ENCODE peak calls at places on chromosomes 11 and 22, in six cellular contexts. One of them, this sample, is unnamed.
A peak's percentile ranks its signal among the peaks of the same experiment; 100 is the strongest.

GRCh38 chr11:118438314-118438931 is 2.1 kb downstream of the KMT2A start:
- DNase-seq in CD8-positive, alpha-beta memory T cell: peak; percentile 37
- DNase-seq in cerebellar cortex: peak; percentile 68
- DNase-seq in A172: peak; percentile 54
- DNase-seq in AG20443: peak; percentile 79
- DNase-seq in activated T-helper 1 cell treated with anti-CD3 and anti-CD28 coated beads, Interleukin-2, amount 50 U/mL, for 16 hours: no peak
- DNase-seq in this sample: no peak

GRCh38 chr11:132402056-132402684 is 1031.8 kb downstream of the NTM start:
- DNase-seq in activated T-helper 1 cell treated with anti-CD3 and anti-CD28 coated beads, Interleukin-2, amount 50 U/mL, for 16 hours: no peak
- DNase-seq in A172: no peak
- DNase-seq in AG20443: peak; percentile 73
- DNase-seq in CD8-positive, alpha-beta memory T cell: no peak
- DNase-seq in cerebellar cortex: peak; percentile 52
- DNase-seq in this sample: no peak

GRCh38 chr11:57762235-57762866 is 749 bp downstream of the CTNND1 start:
- DNase-seq in A172: no peak
- DNase-seq in activated T-helper 1 cell treated with anti-CD3 and anti-CD28 coated beads, Interleukin-2, amount 50 U/mL, for 16 hours: no peak
- DNase-seq in AG20443: no peak
- DNase-seq in CD8-positive, alpha-beta memory T cell: no peak
- DNase-seq in cerebellar cortex: peak; percentile 41
- DNase-seq in this sample: no peak

GRCh38 chr11:15286465-15286864 is 171.7 kb downstream of the INSC start:
- DNase-seq in CD8-positive, alpha-beta memory T cell: no peak
- DNase-seq in AG20443: no peak
- DNase-seq in cerebellar cortex: no peak
- DNase-seq in activated T-helper 1 cell treated with anti-CD3 and anti-CD28 coated beads, Interleukin-2, amount 50 U/mL, for 16 hours: no peak
- DNase-seq in A172: no peak
- DNase-seq in this sample: no peak

GRCh38 chr22:39955675-39956074 is 4.5 kb upstream of the TMA7B start:
- DNase-seq in activated T-helper 1 cell treated with anti-CD3 and anti-CD28 coated beads, Interleukin-2, amount 50 U/mL, for 16 hours: no peak
- DNase-seq in A172: no peak
- DNase-seq in cerebellar cortex: no peak
- DNase-seq in CD8-positive, alpha-beta memory T cell: no peak
- DNase-seq in AG20443: no peak
- DNase-seq in this sample: no peak

GRCh38 chr22:46201059-46201757 is 48.9 kb downstream of the CDPF1 start:
- DNase-seq in cerebellar cortex: no peak
- DNase-seq in A172: no peak
- DNase-seq in activated T-helper 1 cell treated with anti-CD3 and anti-CD28 coated beads, Interleukin-2, amount 50 U/mL, for 16 hours: no peak
- DNase-seq in AG20443: no peak
- DNase-seq in CD8-positive, alpha-beta memory T cell: no peak
- DNase-seq in this sample: no peak

GRCh38 chr11:13949876-13950275 is 12.6 kb upstream of the SPON1 start:
- DNase-seq in CD8-positive, alpha-beta memory T cell: no peak
- DNase-seq in cerebellar cortex: no peak
- DNase-seq in activated T-helper 1 cell treated with anti-CD3 and anti-CD28 coated beads, Interleukin-2, amount 50 U/mL, for 16 hours: no peak
- DNase-seq in AG20443: no peak
- DNase-seq in A172: no peak
- DNase-seq in this sample: no peak

GRCh38 chr11:90846628-90847027 is 623.8 kb upstream of the CHORDC1 start:
- DNase-seq in CD8-positive, alpha-beta memory T cell: no peak
- DNase-seq in AG20443: no peak
- DNase-seq in activated T-helper 1 cell treated with anti-CD3 and anti-CD28 coated beads, Interleukin-2, amount 50 U/mL, for 16 hours: no peak
- DNase-seq in A172: no peak
- DNase-seq in cerebellar cortex: no peak
- DNase-seq in this sample: no peak

GRCh38 chr22:19497245-19497644 is 17.5 kb downstream of the CDC45 start:
- DNase-seq in activated T-helper 1 cell treated with anti-CD3 and anti-CD28 coated beads, Interleukin-2, amount 50 U/mL, for 16 hours: no peak
- DNase-seq in CD8-positive, alpha-beta memory T cell: no peak
- DNase-seq in AG20443: peak; percentile 53
- DNase-seq in cerebellar cortex: no peak
- DNase-seq in A172: no peak
- DNase-seq in this sample: no peak

GRCh38 chr11:69810289-69811118 is 8.7 kb downstream of the FGF3 start:
- DNase-seq in cerebellar cortex: no peak
- DNase-seq in CD8-positive, alpha-beta memory T cell: no peak
- DNase-seq in A172: no peak
- DNase-seq in AG20443: no peak
- DNase-seq in activated T-helper 1 cell treated with anti-CD3 and anti-CD28 coated beads, Interleukin-2, amount 50 U/mL, for 16 hours: no peak
- DNase-seq in this sample: no peak

GRCh38 chr11:88402192-88402715 is 64.7 kb upstream of the CTSC start:
- DNase-seq in CD8-positive, alpha-beta memory T cell: no peak
- DNase-seq in A172: peak; percentile 26
- DNase-seq in cerebellar cortex: no peak
- DNase-seq in AG20443: peak; percentile 49
- DNase-seq in activated T-helper 1 cell treated with anti-CD3 and anti-CD28 coated beads, Interleukin-2, amount 50 U/mL, for 16 hours: no peak
- DNase-seq in this sample: no peak

GRCh38 chr11:69221086-69221485 is 65.4 kb downstream of the SMIM38 start:
- DNase-seq in activated T-helper 1 cell treated with anti-CD3 and anti-CD28 coated beads, Interleukin-2, amount 50 U/mL, for 16 hours: no peak
- DNase-seq in AG20443: no peak
- DNase-seq in CD8-positive, alpha-beta memory T cell: no peak
- DNase-seq in A172: no peak
- DNase-seq in cerebellar cortex: no peak
- DNase-seq in this sample: no peak

GRCh38 chr11:33211588-33211987 is 45.6 kb upstream of the HIPK3 start:
- DNase-seq in A172: no peak
- DNase-seq in AG20443: no peak
- DNase-seq in activated T-helper 1 cell treated with anti-CD3 and anti-CD28 coated beads, Interleukin-2, amount 50 U/mL, for 16 hours: no peak
- DNase-seq in CD8-positive, alpha-beta memory T cell: no peak
- DNase-seq in cerebellar cortex: no peak
- DNase-seq in this sample: no peak

GRCh38 chr11:95524328-95525036 is 265.1 kb downstream of the FAM76B start:
- DNase-seq in cerebellar cortex: no peak
- DNase-seq in A172: no peak
- DNase-seq in activated T-helper 1 cell treated with anti-CD3 and anti-CD28 coated beads, Interleukin-2, amount 50 U/mL, for 16 hours: no peak
- DNase-seq in CD8-positive, alpha-beta memory T cell: no peak
- DNase-seq in AG20443: no peak
- DNase-seq in this sample: no peak

GRCh38 chr22:37654556-37655251 is 3.8 kb upstream of the PDXP start:
- DNase-seq in CD8-positive, alpha-beta memory T cell: no peak
- DNase-seq in cerebellar cortex: no peak
- DNase-seq in activated T-helper 1 cell treated with anti-CD3 and anti-CD28 coated beads, Interleukin-2, amount 50 U/mL, for 16 hours: no peak
- DNase-seq in A172: no peak
- DNase-seq in AG20443: no peak
- DNase-seq in this sample: no peak

GRCh38 chr11:36095716-36096115 is 151.9 kb downstream of the LDLRAD3 start:
- DNase-seq in AG20443: no peak
- DNase-seq in A172: no peak
- DNase-seq in activated T-helper 1 cell treated with anti-CD3 and anti-CD28 coated beads, Interleukin-2, amount 50 U/mL, for 16 hours: no peak
- DNase-seq in cerebellar cortex: no peak
- DNase-seq in CD8-positive, alpha-beta memory T cell: no peak
- DNase-seq in this sample: no peak

GRCh38 chr11:44493929-44494328 is 71.5 kb upstream of the CD82 start:
- DNase-seq in AG20443: no peak
- DNase-seq in activated T-helper 1 cell treated with anti-CD3 and anti-CD28 coated beads, Interleukin-2, amount 50 U/mL, for 16 hours: no peak
- DNase-seq in cerebellar cortex: no peak
- DNase-seq in A172: no peak
- DNase-seq in CD8-positive, alpha-beta memory T cell: no peak
- DNase-seq in this sample: no peak

GRCh38 chr22:37483594-37484114 is 2.5 kb downstream of the MFNG start:
- DNase-seq in A172: no peak
- DNase-seq in cerebellar cortex: no peak
- DNase-seq in activated T-helper 1 cell treated with anti-CD3 and anti-CD28 coated beads, Interleukin-2, amount 50 U/mL, for 16 hours: no peak
- DNase-seq in CD8-positive, alpha-beta memory T cell: no peak
- DNase-seq in AG20443: no peak
- DNase-seq in this sample: no peak